ENCODE peak calls at places on chromosomes 13 and 19, in four cellular contexts. X is HCT116, C is K562, B is GM23338. K is an unnamed sample.

GRCh38 chr19:11539495-11540365 is 1.1 kb downstream of the CNN1 start:
- DNase-seq in B (peak), C (peak), X (no peak), K (no peak)

GRCh38 chr19:1253514-1254080 is 5.2 kb downstream of the MIDN start:
- DNase-seq in C (no peak), X (no peak), B (no peak), K (no peak)

GRCh38 chr13:106242554-106242953 is 292.9 kb downstream of the EFNB2 start:
- DNase-seq in C (no peak), B (no peak), X (no peak), K (no peak)

GRCh38 chr13:98749501-98749900 is 3.0 kb downstream of the SLC15A1 start:
- DNase-seq in C (no peak), B (no peak), X (no peak), K (no peak)

GRCh38 chr13:20332361-20333096 is 100.4 kb upstream of the GJB6 start:
- DNase-seq in X (no peak), B (no peak), C (no peak), K (no peak)

GRCh38 chr13:77637583-77637982 is 59.9 kb upstream of the SLAIN1 start:
- DNase-seq in C (no peak), B (no peak), X (no peak), K (no peak)

GRCh38 chr13:31331051-31331450 is 131.3 kb downstream of the B3GLCT start:
- DNase-seq in B (no peak), X (no peak), C (no peak), K (no peak)

GRCh38 chr13:60261432-60262351 is 98.0 kb upstream of the DIAPH3 start:
- DNase-seq in X (no peak), C (no peak), B (peak), K (no peak)

GRCh38 chr19:14517446-14517839 is 754 bp downstream of the DNAJB1 start:
- DNase-seq in X (no peak), C (no peak), B (no peak), K (no peak)

GRCh38 chr19:49684251-49684982 is 5.0 kb upstream of the ADM5 start:
- DNase-seq in B (peak), X (no peak), C (peak), K (no peak)

GRCh38 chr13:24005711-24006281 is 108.5 kb upstream of the C1QTNF9B start:
- DNase-seq in X (no peak), B (no peak), C (no peak), K (no peak)

DNA sequence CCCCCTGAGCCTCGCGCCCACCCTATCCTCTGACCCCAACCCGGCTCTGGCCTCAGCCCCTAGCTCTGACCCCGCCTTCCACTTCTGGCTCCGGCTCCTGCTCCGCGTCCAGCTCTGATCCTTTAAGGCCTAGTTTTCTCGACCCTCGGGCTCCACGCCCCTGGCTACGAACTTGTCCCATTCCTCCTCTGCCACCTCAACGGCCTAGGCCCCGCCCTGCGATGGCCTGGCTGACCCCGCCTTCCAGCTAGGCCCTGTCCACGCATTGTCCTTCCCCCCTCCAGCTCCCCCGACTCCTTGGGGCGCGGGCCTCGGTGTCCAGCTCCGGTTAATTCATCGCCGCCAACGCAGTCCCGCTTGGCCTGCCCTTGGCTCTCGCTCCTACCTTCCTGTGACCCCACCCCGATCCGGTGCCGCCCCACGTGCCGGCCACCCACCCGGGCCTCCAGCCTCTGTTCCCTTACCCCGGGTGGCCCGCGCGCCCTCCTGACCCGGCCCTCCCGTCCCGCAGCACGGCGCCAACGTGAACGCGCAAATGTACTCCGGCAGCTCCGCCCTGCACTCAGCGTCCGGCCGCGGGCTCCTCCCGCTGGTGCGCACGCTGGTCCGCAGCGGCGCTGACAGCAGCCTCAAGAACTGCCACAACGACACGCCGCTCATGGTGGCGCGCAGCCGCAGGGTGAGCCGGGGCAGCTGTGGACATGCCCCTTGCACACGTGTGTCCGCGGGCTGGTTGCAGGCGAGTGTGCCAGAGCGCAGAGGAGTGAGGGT is 9.4 kb downstream of the BCL3 start:
- DNase-seq in X (no peak), C (no peak), B (peak), K (no peak)
- H3K4me3 ChIP-seq in X (no peak), C (no peak), B (peak), K (no peak)

GRCh38 chr19:38277549-38277948 is 13.2 kb downstream of the SPINT2 start:
- DNase-seq in B (no peak), C (no peak), X (no peak), K (no peak)
- TF ChIP-seq POLR2AphosphoS5 in B (no peak), C (no peak), X (no peak), K (no peak)

GRCh38 chr19:36420961-36421748 is 2.7 kb upstream of the ZFP82 start:
- DNase-seq in B (peak), C (no peak), X (no peak), K (no peak)
- H3K4me3 ChIP-seq in B (peak), C (no peak), X (no peak), K (no peak)

GRCh38 chr19:6697291-6697690 is 23.2 kb downstream of the C3 start:
- DNase-seq in C (no peak), X (no peak), B (no peak), K (no peak)

GRCh38 chr19:6699935-6700334 is 20.5 kb downstream of the C3 start:
- DNase-seq in C (no peak), B (no peak), X (no peak), K (no peak)

GRCh38 chr19:6696239-6696820 is 24.1 kb downstream of the C3 start:
- DNase-seq in X (no peak), C (no peak), B (no peak), K (no peak)

GRCh38 chr19:6705931-6706632 is 14.4 kb downstream of the C3 start:
- DNase-seq in B (no peak), C (no peak), X (no peak), K (no peak)

DNA sequence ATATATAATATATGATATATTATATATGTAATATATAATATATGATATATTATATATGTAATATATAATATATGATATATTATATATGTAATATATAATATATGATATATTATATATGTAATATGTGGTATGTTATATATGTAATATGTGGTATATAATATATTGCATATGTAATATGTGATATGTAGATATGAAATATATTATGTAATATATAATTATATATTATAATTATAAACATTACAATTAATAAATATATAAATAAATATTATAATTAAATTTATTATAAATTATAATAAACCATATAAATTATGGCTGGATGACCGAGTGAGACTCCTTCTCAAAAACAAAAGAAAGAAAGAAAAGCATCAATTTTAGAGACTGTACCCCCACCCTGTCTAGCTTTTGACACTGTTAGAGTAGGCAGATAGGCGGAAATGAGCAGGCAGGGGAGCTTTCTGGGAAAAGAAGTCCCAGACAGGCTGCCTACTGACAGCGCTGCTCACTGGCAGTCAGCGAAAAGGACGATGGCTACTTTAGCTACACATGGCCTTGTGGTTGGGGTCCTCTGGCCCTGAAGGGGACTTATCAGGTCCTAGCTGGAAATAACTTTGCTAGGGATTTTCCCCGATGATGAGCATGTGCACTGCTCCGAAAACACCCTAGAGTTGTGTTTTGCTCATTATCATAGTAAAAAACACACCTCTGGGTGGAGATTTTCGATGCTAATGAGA is 19.7 kb downstream of the C3 start:
- DNase-seq in B (no peak), X (no peak), C (no peak), K (no peak)
- TF ChIP-seq POLR2AphosphoS5 in B (no peak), X (no peak), C (no peak), K (no peak)

GRCh38 chr19:4123615-4124568 is at the start of gene MAP2K2:
- DNase-seq in X (peak), B (peak), C (peak), K (no peak)

GRCh38 chr19:4121815-4122214 is 2.1 kb downstream of the MAP2K2 start:
- DNase-seq in C (no peak), X (no peak), B (no peak), K (no peak)

GRCh38 chr19:4120933-4121612 is 2.8 kb downstream of the MAP2K2 start:
- DNase-seq in X (no peak), C (no peak), B (no peak), K (no peak)

GRCh38 chr19:4122480-4122879 is 1.4 kb downstream of the MAP2K2 start:
- DNase-seq in B (no peak), X (no peak), C (no peak), K (no peak)

DNA sequence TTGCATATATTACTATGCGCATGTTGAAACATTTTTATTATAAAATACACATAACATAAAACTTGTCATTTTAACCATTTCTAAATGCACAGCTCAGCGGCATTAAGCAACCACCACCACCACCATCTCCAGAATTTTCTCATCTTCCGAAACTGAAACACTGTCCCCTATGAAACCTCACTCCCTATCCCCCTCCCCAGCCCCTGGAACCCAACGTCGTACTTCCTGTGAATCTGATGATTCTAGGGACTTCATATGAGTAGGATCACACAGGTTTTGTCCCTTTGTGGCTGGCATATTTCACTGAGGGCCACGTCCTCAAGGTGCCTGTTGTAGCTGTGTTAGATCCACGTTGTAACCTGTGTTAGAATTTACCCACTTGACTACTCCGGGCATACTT is 716 bp upstream of the MAP2K2 start:
- DNase-seq in B (peak), X (no peak), C (no peak), K (no peak)
- H3K4me3 ChIP-seq in B (peak), X (peak), C (peak), K (peak)

K was measured in Panc1.